ENCODE peak calls at places on chromosomes 6 and 20, in nine cellular contexts. H is cerebellum; T is lower leg skin; S is occipital lobe; D is kidney tubule cell; L is SW480; Q is fibroblast of the aortic adventitia; M is NCI-H187; B is stimulated activated CD4-positive, alpha-beta T cell treated with anti-CD3 and anti-CD28 coated beads, Interleukin-4, amount 100 ng/mL, for 4 hours. C is an unnamed sample.

GRCh38 chr20:43241057-43241702 is 51.5 kb upstream of the PTPRT start:
- DNase-seq in S (peak), H (no peak), M (no peak), T (no peak), L (no peak), Q (no peak), D (no peak), B (no peak), C (no peak)

GRCh38 chr6:119495230-119495683 is 145.7 kb upstream of the MAN1A1 start:
- DNase-seq in D (peak), T (no peak), L (no peak), B (no peak), Q (no peak), M (no peak), H (peak), S (no peak), C (no peak)

GRCh38 chr6:130240232-130240631 is 17.5 kb upstream of the SAMD3 start:
- DNase-seq in D (no peak), S (no peak), Q (peak), B (no peak), H (no peak), M (no peak), T (no peak), L (no peak), C (no peak)

GRCh38 chr6:127630800-127631199 is 53.8 kb downstream of the C6orf58 start:
- DNase-seq in D (peak), Q (no peak), H (no peak), S (no peak), M (no peak), L (no peak), B (no peak), T (no peak), C (no peak)

GRCh38 chr6:18187701-18188100 is 32.5 kb downstream of the KDM1B start:
- DNase-seq in H (no peak), D (no peak), L (no peak), S (no peak), T (no peak), M (no peak), B (no peak), Q (no peak), C (no peak)

GRCh38 chr6:30839666-30840065 is 44.7 kb upstream of the DDR1 start:
- DNase-seq in L (no peak), M (no peak), H (no peak), Q (no peak), B (no peak), S (no peak), T (no peak), D (no peak), C (peak)

GRCh38 chr6:167672738-167673137 is 154.0 kb upstream of the AFDN start:
- DNase-seq in T (no peak), S (no peak), L (no peak), Q (no peak), H (no peak), D (no peak), B (no peak), M (no peak), C (no peak)

GRCh38 chr6:169099411-169100202 is 154.0 kb downstream of the THBS2 start:
- DNase-seq in Q (peak), T (peak), H (no peak), S (no peak), M (no peak), L (no peak), B (no peak), D (peak), C (no peak)

GRCh38 chr6:84349542-84349941 is 122.1 kb upstream of the CEP162 start:
- DNase-seq in B (no peak), S (no peak), D (no peak), H (no peak), M (no peak), T (no peak), Q (no peak), L (no peak), C (no peak)

GRCh38 chr6:169722362-169723199 is 1.7 kb downstream of the PHF10 start:
- DNase-seq in M (no peak), B (peak), S (peak), D (peak), H (peak), T (peak), Q (peak), L (peak), C (peak)

GRCh38 chr6:6362051-6362450 is 41.6 kb upstream of the F13A1 start:
- DNase-seq in B (no peak), S (no peak), T (no peak), M (no peak), H (no peak), Q (no peak), L (peak), D (no peak), C (no peak)

GRCh38 chr6:90478278-90478677 is 108.6 kb downstream of the MAP3K7 start:
- DNase-seq in S (no peak), M (no peak), T (no peak), Q (no peak), D (no peak), H (no peak), L (no peak), B (no peak), C (no peak)

GRCh38 chr6:42428326-42429041 is 23.2 kb downstream of the TRERF1 start:
- DNase-seq in D (peak), M (no peak), Q (peak), S (no peak), H (peak), T (no peak), L (no peak), B (peak), C (no peak)

GRCh38 chr20:45779011-45779915 is 12.4 kb downstream of the WFDC3 start:
- DNase-seq in D (peak), S (peak), T (peak), Q (peak), H (no peak), L (peak), B (no peak), M (no peak), C (peak)

GRCh38 chr6:138044972-138045371 is 62.2 kb downstream of the PERP start:
- DNase-seq in B (no peak), H (no peak), D (no peak), L (no peak), S (no peak), Q (no peak), T (no peak), M (no peak), C (no peak)

GRCh38 chr6:47674673-47675072 is 23.7 kb upstream of the ADGRF4 start:
- DNase-seq in Q (no peak), L (no peak), B (no peak), T (no peak), D (no peak), S (no peak), M (no peak), H (no peak), C (no peak)

GRCh38 chr20:48180637-48181036 is 395.4 kb upstream of the SULF2 start:
- DNase-seq in S (peak), M (no peak), H (no peak), Q (no peak), T (no peak), B (no peak), L (no peak), D (no peak), C (peak)

GRCh38 chr6:56144538-56145324 is 102.6 kb downstream of the COL21A1 start:
- DNase-seq in T (no peak), H (no peak), D (peak), M (no peak), S (no peak), B (no peak), Q (peak), L (no peak), C (no peak)

GRCh38 chr6:159753081-159753872 is 8.6 kb upstream of the ACAT2 start:
- DNase-seq in Q (no peak), T (no peak), B (no peak), L (no peak), M (no peak), H (no peak), S (no peak), D (no peak), C (no peak)

GRCh38 chr20:11777861-11778570 is 139.7 kb upstream of the BTBD3 start:
- DNase-seq in D (no peak), H (no peak), B (no peak), S (no peak), L (no peak), Q (peak), T (no peak), M (no peak), C (no peak)